ENCODE peak calls at places on chromosomes 3 and 15, in four cellular contexts. One of them, this sample, is unnamed. For H3K9me3, the result is how much of the 10 kb centered on the place peaks cover.

GRCh38 chr3:144437989-144438388 is 466.4 kb downstream of the DIPK2A start:
- DNase-seq in effector memory CD4-positive, alpha-beta T cell: no peak
- DNase-seq in RWPE2: no peak
- DNase-seq in cardiac muscle cell: no peak
- DNase-seq in this sample: no peak

GRCh38 chr15:98981851-98982722 is 25.5 kb downstream of the PGPEP1L start:
- DNase-seq in RWPE2: no peak
- DNase-seq in effector memory CD4-positive, alpha-beta T cell: no peak
- DNase-seq in cardiac muscle cell: no peak
- DNase-seq in this sample: no peak

GRCh38 chr3:4520013-4520881 is 27.1 kb downstream of the ITPR1 start:
- DNase-seq in effector memory CD4-positive, alpha-beta T cell: no peak
- DNase-seq in RWPE2: no peak
- DNase-seq in cardiac muscle cell: no peak
- DNase-seq in this sample: no peak

GRCh38 chr3:182165234-182165633 is 453.5 kb downstream of the SOX2 start:
- DNase-seq in RWPE2: peak
- DNase-seq in cardiac muscle cell: no peak
- DNase-seq in effector memory CD4-positive, alpha-beta T cell: no peak
- DNase-seq in this sample: no peak

GRCh38 chr3:180762866-180763265 is 83.6 kb upstream of the CCDC39 start:
- DNase-seq in RWPE2: no peak
- DNase-seq in cardiac muscle cell: no peak
- DNase-seq in effector memory CD4-positive, alpha-beta T cell: no peak
- DNase-seq in this sample: no peak

GRCh38 chr15:65954289-65954741 is 85.0 kb downstream of the RAB11A start:
- DNase-seq in effector memory CD4-positive, alpha-beta T cell: no peak
- DNase-seq in cardiac muscle cell: peak
- DNase-seq in RWPE2: no peak
- DNase-seq in this sample: no peak

GRCh38 chr15:32922541-32922940 is 204.7 kb downstream of the GREM1 start:
- DNase-seq in RWPE2: no peak
- DNase-seq in cardiac muscle cell: no peak
- DNase-seq in effector memory CD4-positive, alpha-beta T cell: no peak
- DNase-seq in this sample: no peak

GRCh38 chr15:89802231-89802928 is 12.3 kb downstream of the ANPEP start:
- DNase-seq in RWPE2: peak
- DNase-seq in cardiac muscle cell: no peak
- DNase-seq in effector memory CD4-positive, alpha-beta T cell: no peak
- DNase-seq in this sample: no peak

GRCh38 chr15:73341886-73342600 is 26.7 kb downstream of the HCN4 start:
- DNase-seq in RWPE2: no peak
- DNase-seq in cardiac muscle cell: peak
- DNase-seq in effector memory CD4-positive, alpha-beta T cell: no peak
- DNase-seq in this sample: no peak

GRCh38 chr3:123153124-123153523 is 48.6 kb upstream of the SEC22A start:
- DNase-seq in RWPE2: no peak
- DNase-seq in cardiac muscle cell: no peak
- DNase-seq in effector memory CD4-positive, alpha-beta T cell: no peak
- DNase-seq in this sample: no peak

GRCh38 chr3:1792466-1792865 is 306.2 kb upstream of the CNTN4 start:
- DNase-seq in effector memory CD4-positive, alpha-beta T cell: no peak
- DNase-seq in RWPE2: no peak
- DNase-seq in cardiac muscle cell: no peak
- DNase-seq in this sample: no peak
- H3K9me3 ChIP-seq in effector memory CD4-positive, alpha-beta T cell: under half
- H3K9me3 ChIP-seq in RWPE2: under half
- H3K9me3 ChIP-seq in cardiac muscle cell: under half
- H3K9me3 ChIP-seq in this sample: under half

GRCh38 chr3:128309026-128309425 is 155.7 kb downstream of the EEFSEC start:
- DNase-seq in cardiac muscle cell: no peak
- DNase-seq in RWPE2: no peak
- DNase-seq in effector memory CD4-positive, alpha-beta T cell: no peak
- DNase-seq in this sample: no peak
- H3K9me3 ChIP-seq in cardiac muscle cell: under half
- H3K9me3 ChIP-seq in RWPE2: under half
- H3K9me3 ChIP-seq in effector memory CD4-positive, alpha-beta T cell: under half
- H3K9me3 ChIP-seq in this sample: under half

DNA sequence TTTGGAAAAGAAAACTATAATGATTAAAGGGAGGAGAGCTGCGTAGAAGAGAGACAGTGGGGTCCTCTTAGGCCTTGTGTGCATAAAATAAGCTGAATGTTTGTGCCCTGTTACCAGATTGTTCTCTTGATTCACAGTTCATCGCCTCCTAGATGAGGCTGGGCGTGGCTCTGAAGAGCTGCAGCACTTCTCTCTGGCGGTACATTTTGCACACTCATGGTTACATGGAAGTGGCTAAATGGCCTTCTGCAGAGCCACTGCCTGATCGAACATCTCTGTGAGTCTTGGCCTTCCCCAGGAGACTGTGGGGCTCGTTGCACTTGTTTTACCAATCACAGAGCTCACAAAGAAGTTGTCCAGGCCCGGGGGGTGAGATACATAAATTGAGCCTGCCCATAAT is 208.8 kb downstream of the GABRG3 start:
- DNase-seq in RWPE2: no peak
- DNase-seq in effector memory CD4-positive, alpha-beta T cell: no peak
- DNase-seq in cardiac muscle cell: no peak
- DNase-seq in this sample: no peak
- H3K9me3 ChIP-seq in RWPE2: under half
- H3K9me3 ChIP-seq in effector memory CD4-positive, alpha-beta T cell: under half
- H3K9me3 ChIP-seq in cardiac muscle cell: under half
- H3K9me3 ChIP-seq in this sample: under half

DNA sequence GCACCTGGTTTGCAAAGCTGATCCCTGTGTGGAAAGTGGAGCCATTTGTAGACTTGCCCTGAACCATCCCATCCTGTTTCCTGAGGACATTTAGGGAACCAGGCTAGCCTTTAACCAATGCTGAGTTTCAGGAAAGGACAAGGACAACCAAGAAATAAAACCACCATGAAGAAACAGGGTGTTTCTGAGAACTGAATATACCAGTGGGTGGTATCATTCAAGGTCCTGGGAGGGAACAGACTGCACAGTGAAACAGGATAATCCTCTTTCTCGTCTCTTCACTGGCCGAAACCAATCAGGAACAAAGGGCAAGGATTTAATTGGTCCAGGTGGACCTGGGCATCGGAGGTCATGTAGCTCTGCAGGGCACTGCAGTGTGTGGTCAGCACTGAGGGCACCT is 21.8 kb downstream of the ZNF860 start:
- DNase-seq in cardiac muscle cell: no peak
- DNase-seq in effector memory CD4-positive, alpha-beta T cell: no peak
- DNase-seq in RWPE2: no peak
- DNase-seq in this sample: no peak
- H3K9me3 ChIP-seq in cardiac muscle cell: under half
- H3K9me3 ChIP-seq in effector memory CD4-positive, alpha-beta T cell: under half
- H3K9me3 ChIP-seq in RWPE2: under half
- H3K9me3 ChIP-seq in this sample: under half